ENCODE peak calls at places on chromosomes 3 and 15, in five cellular contexts. L, D, I, F and A are unnamed samples.

GRCh38 chr3:1214928-1215327 is 122.1 kb downstream of the CNTN6 start:
- DNase-seq in L (no peak), D (no peak), I (no peak), F (no peak), A (no peak)

GRCh38 chr3:102057781-102058421 is 208.6 kb downstream of the NFKBIZ start:
- DNase-seq in L (no peak), D (no peak), I (no peak), F (peak; percentile 85), A (no peak)

GRCh38 chr3:54307616-54308180 is 185.3 kb downstream of the CACNA2D3 start:
- DNase-seq in L (no peak), D (no peak), I (no peak), F (no peak), A (no peak)

GRCh38 chr15:55846108-55846707 is 103.3 kb upstream of the PRTG start:
- DNase-seq in L (peak; percentile 89), D (peak; percentile 71), I (peak; percentile 69), F (peak; percentile 35), A (peak; percentile 78)

GRCh38 chr3:194990454-194991337 is 280.3 kb downstream of the XXYLT1 start:
- DNase-seq in L (no peak), D (no peak), I (no peak), F (no peak), A (no peak)

GRCh38 chr3:73243740-73244139 is 182.3 kb downstream of the EBLN2 start:
- DNase-seq in L (no peak), D (no peak), I (no peak), F (no peak), A (no peak)

GRCh38 chr3:48848816-48849515 is 1.3 kb upstream of the PRKAR2A start:
- DNase-seq in L (no peak), D (no peak), I (no peak), F (no peak), A (no peak)

GRCh38 chr3:11390411-11391171 is 118.4 kb downstream of the ATG7 start:
- DNase-seq in L (no peak), D (no peak), I (no peak), F (no peak), A (no peak)

GRCh38 chr3:170024581-170024980 is 13.2 kb upstream of the GPR160 start:
- DNase-seq in L (no peak), D (no peak), I (no peak), F (no peak), A (no peak)

GRCh38 chr3:24154003-24154695 is 209.1 kb downstream of the NR1D2 start:
- DNase-seq in L (no peak), D (no peak), I (no peak), F (no peak), A (no peak)

GRCh38 chr3:141498592-141499223 is 11.9 kb downstream of the RASA2 start:
- DNase-seq in L (peak; percentile 12), D (no peak), I (no peak), F (peak; percentile 74), A (no peak)

GRCh38 chr3:188270423-188270972 is 116.5 kb downstream of the LPP start:
- DNase-seq in L (no peak), D (no peak), I (peak; percentile 89), F (no peak), A (no peak)

GRCh38 chr3:116444819-116445290 is 432 bp downstream of the LSAMP start:
- DNase-seq in L (peak; percentile 52), D (no peak), I (no peak), F (no peak), A (no peak)

GRCh38 chr3:125156491-125156890 is 56.1 kb downstream of the SLC12A8 start:
- DNase-seq in L (no peak), D (no peak), I (no peak), F (no peak), A (no peak)

GRCh38 chr15:32790352-32790999 is 72.7 kb downstream of the GREM1 start:
- DNase-seq in L (no peak), D (no peak), I (peak; percentile 24), F (no peak), A (no peak)

GRCh38 chr15:57335326-57336118 is 40.8 kb upstream of the CGNL1 start:
- DNase-seq in L (no peak), D (no peak), I (no peak), F (no peak), A (peak; percentile 28)

GRCh38 chr3:146747928-146748327 is 142.8 kb upstream of the PLSCR5 start:
- DNase-seq in L (peak; percentile 21), D (no peak), I (no peak), F (no peak), A (no peak)

GRCh38 chr3:148078659-148079058 is 619.0 kb upstream of the AGTR1 start:
- DNase-seq in L (no peak), D (no peak), I (no peak), F (no peak), A (no peak)

GRCh38 chr3:31957106-31957505 is 24.0 kb downstream of the OSBPL10 start:
- DNase-seq in L (no peak), D (no peak), I (no peak), F (no peak), A (no peak)

GRCh38 chr3:31356941-31357340 is 175.8 kb upstream of the STT3B start:
- DNase-seq in L (peak; percentile 28), D (no peak), I (no peak), F (no peak), A (peak; percentile 26)

GRCh38 chr3:13371100-13372075 is 48.7 kb downstream of the NUP210 start:
- DNase-seq in L (no peak), D (no peak), I (no peak), F (no peak), A (no peak)

GRCh38 chr3:173614528-173614927 is 217.0 kb downstream of the NLGN1 start:
- DNase-seq in L (no peak), D (no peak), I (no peak), F (no peak), A (no peak)

GRCh38 chr3:158918008-158918407 is 116.2 kb downstream of the MFSD1 start:
- DNase-seq in L (peak; percentile 82), D (peak; percentile 15), I (peak; percentile 45), F (no peak), A (peak; percentile 55)

GRCh38 chr3:89270201-89270600 is 162.8 kb downstream of the EPHA3 start:
- DNase-seq in L (no peak), D (no peak), I (no peak), F (no peak), A (no peak)

GRCh38 chr15:68643216-68643830 is 64.5 kb downstream of the CORO2B start:
- DNase-seq in L (no peak), D (no peak), I (no peak), F (no peak), A (no peak)

GRCh38 chr3:5187920-5188418 is 462 bp downstream of the EDEM1 start:
- DNase-seq in L (peak; percentile 62), D (peak; percentile 33), I (no peak), F (no peak), A (peak; percentile 68)

GRCh38 chr3:29627136-29628117 is 346.6 kb downstream of the RBMS3 start:
- DNase-seq in L (no peak), D (no peak), I (no peak), F (no peak), A (no peak)

GRCh38 chr15:99412082-99412481 is 153.7 kb upstream of the MEF2A start:
- DNase-seq in L (no peak), D (no peak), I (no peak), F (no peak), A (no peak)
- TF ChIP-seq JUNB in L (no peak), D (no peak), I (no peak), F (no peak), A (no peak)

DNA sequence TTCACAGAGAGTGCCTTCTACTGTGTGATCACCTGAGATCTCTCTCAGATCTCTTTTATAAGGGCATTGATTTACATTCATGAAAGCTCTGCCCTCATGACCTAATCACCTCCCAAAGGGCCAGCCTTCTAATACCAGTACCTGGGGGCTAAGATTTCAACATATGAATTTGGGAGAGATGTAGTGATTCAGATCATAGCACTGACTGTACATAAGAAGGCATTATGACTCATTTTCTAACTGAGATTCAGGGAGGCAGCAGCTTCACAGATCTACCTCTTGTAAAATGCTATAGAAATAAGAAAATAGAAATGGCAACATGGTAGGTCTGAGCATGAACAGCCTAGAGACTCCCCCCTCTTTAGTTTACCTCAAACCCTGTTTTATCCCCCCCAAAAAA is 39.6 kb downstream of the VGLL3 start:
- DNase-seq in L (no peak), D (no peak), I (no peak), F (no peak), A (no peak)
- TF ChIP-seq JUNB in L (no peak), D (peak; percentile 24), I (no peak), F (no peak), A (no peak)

GRCh38 chr3:129723558-129724324 is 117.3 kb upstream of the PLXND1 start:
- DNase-seq in L (no peak), D (no peak), I (no peak), F (no peak), A (no peak)
- TF ChIP-seq JUNB in L (no peak), D (no peak), I (no peak), F (no peak), A (no peak)

GRCh38 chr15:34795267-34796081 is at the start of gene ACTC1:
- DNase-seq in L (peak; percentile 83), D (peak; percentile 66), I (no peak), F (no peak), A (peak; percentile 57)

GRCh38 chr15:34794590-34795206 is 651 bp downstream of the ACTC1 start:
- DNase-seq in L (peak; percentile 26), D (no peak), I (no peak), F (no peak), A (no peak)

GRCh38 chr15:34791701-34792100 is 3.6 kb downstream of the ACTC1 start:
- DNase-seq in L (no peak), D (no peak), I (no peak), F (no peak), A (no peak)

GRCh38 chr15:34793071-34793470 is 2.3 kb downstream of the ACTC1 start:
- DNase-seq in L (no peak), D (no peak), I (no peak), F (no peak), A (no peak)

GRCh38 chr15:34793901-34794300 is 1.4 kb downstream of the ACTC1 start:
- DNase-seq in L (no peak), D (no peak), I (no peak), F (no peak), A (no peak)
- TF ChIP-seq JUNB in L (no peak), D (no peak), I (no peak), F (no peak), A (no peak)

GRCh38 chr3:129039271-129040038 is 21.1 kb upstream of the GP9 start:
- DNase-seq in L (no peak), D (no peak), I (no peak), F (no peak), A (no peak)
- TF ChIP-seq JUNB in L (no peak), D (no peak), I (no peak), F (no peak), A (no peak)

GRCh38 chr3:114496021-114496434 is 202.2 kb downstream of the TIGIT start:
- DNase-seq in L (no peak), D (no peak), I (peak; percentile 10), F (no peak), A (no peak)
- TF ChIP-seq JUNB in L (no peak), D (no peak), I (no peak), F (no peak), A (no peak)